ENCODE peak calls at places on chromosomes 5 and 9, in nine cellular contexts. A is cardiac muscle cell; Q is heart right ventricle; G is astrocyte; N is GM23338; Z is tibial artery; B is upper lobe of left lung; F is CD8-positive, alpha-beta memory T cell; R is PC-3. H is an unnamed sample. For H3K27me3, the result is how much of the 10 kb centered on the place peaks cover.

GRCh38 chr5:158423623-158424200 is 564.8 kb upstream of the CLINT1 start:
- DNase-seq in B (no peak), N (no peak), Z (no peak), G (peak), F (no peak), Q (no peak), A (no peak), R (no peak), H (no peak)

GRCh38 chr9:35760651-35761050 is 6.6 kb upstream of the MSMP start:
- DNase-seq in G (peak), N (no peak), Q (no peak), A (no peak), Z (no peak), R (peak), B (no peak), F (no peak), H (no peak)

GRCh38 chr5:95022967-95023695 is 261.8 kb downstream of the MCTP1 start:
- DNase-seq in Q (no peak), B (no peak), G (no peak), Z (no peak), A (no peak), N (no peak), R (peak), F (no peak), H (no peak)

GRCh38 chr5:176846335-176847140 is 36.2 kb downstream of the UNC5A start:
- DNase-seq in G (no peak), N (peak), B (peak), F (no peak), R (no peak), Q (no peak), A (no peak), Z (no peak), H (no peak)

GRCh38 chr9:107637421-107638420 is 148.2 kb upstream of the KLF4 start:
- DNase-seq in G (peak), R (peak), B (peak), F (no peak), A (peak), Z (peak), N (peak), Q (peak), H (no peak)

GRCh38 chr9:97556036-97556720 is 54.7 kb downstream of the TMOD1 start:
- DNase-seq in N (no peak), A (no peak), F (no peak), Z (no peak), Q (no peak), G (no peak), B (no peak), R (no peak), H (no peak)

GRCh38 chr9:136544549-136545064 is 1.2 kb downstream of the NOTCH1 start:
- DNase-seq in A (no peak), Q (peak), G (no peak), R (peak), N (no peak), Z (peak), F (peak), B (peak), H (peak)

GRCh38 chr5:3994635-3995034 is 399.0 kb downstream of the IRX1 start:
- DNase-seq in Q (no peak), N (no peak), B (no peak), R (no peak), F (no peak), A (no peak), G (peak), Z (no peak), H (no peak)

GRCh38 chr5:39209924-39210323 is 9.4 kb downstream of the FYB1 start:
- DNase-seq in B (no peak), Z (no peak), G (no peak), N (no peak), F (peak), A (no peak), R (no peak), Q (peak), H (no peak)

GRCh38 chr9:16358751-16359150 is 511.7 kb downstream of the BNC2 start:
- DNase-seq in F (no peak), G (no peak), B (no peak), A (no peak), N (no peak), Z (no peak), R (no peak), Q (no peak), H (no peak)

GRCh38 chr5:118628672-118629354 is 359.5 kb downstream of the DTWD2 start:
- DNase-seq in B (no peak), Q (no peak), G (no peak), F (no peak), A (peak), Z (no peak), N (peak), R (no peak), H (no peak)

GRCh38 chr9:13901176-13901575 is 412.8 kb downstream of the NFIB start:
- DNase-seq in Z (no peak), F (no peak), G (no peak), A (no peak), R (no peak), B (no peak), Q (no peak), N (no peak), H (no peak)

GRCh38 chr9:92752812-92753404 is 11.7 kb downstream of the BICD2 start:
- DNase-seq in F (no peak), Q (no peak), R (no peak), B (no peak), N (no peak), Z (peak), A (no peak), G (no peak), H (no peak)
- H3K4me3 ChIP-seq in F (no peak), Q (no peak), R (no peak), B (no peak), N (no peak), Z (no peak), A (no peak), G (no peak), H (no peak)

GRCh38 chr9:112831281-112831851 is 59.3 kb downstream of the SLC46A2 start:
- DNase-seq in N (no peak), G (no peak), F (no peak), R (peak), A (no peak), Q (peak), B (no peak), Z (peak), H (no peak)
- H3K27me3 ChIP-seq in N (under half), G (under half), F (under half), R (under half), A (under half), Q (under half), B (under half), Z (under half), H (under half)

DNA sequence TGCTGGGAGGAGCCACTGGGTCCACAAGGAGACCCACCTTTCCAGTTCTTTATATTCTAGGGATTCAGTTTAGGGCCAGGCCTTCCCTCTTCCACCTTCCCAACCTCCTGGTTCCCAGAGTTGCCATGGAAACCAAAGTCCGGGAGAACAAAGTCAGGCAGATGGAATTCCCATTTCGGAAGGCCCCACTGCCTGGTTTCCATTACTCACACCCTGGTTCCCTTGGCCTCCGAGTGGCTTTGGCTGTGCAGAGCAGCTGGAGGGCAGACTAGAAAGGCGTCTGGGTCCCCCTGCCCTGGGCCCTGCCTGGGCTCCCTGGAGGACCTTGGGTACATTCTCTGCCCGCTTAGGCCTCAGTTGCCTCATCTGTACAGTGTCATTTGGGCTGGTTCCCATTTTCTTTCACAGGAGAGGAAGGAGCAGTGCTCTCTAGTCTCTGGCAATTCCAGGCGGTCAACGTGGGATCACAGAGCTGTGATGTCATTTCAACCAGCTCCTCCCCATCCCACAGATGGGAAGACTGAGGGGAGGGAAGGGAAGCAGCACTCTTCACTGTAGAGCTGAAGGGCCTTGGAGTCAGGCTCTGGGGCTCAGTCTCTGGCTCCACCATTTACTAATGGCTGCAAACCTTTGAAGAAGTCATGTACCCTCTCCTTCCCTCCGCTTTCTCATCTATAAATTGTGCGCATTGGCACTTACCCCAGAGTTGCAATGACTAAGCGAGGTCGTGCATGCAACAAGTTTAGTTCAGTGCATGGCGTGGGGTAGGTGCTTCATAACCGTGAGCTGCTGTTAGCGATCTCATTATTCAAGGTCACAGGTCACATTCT is 136.3 kb downstream of the RGS3 start:
- DNase-seq in Z (peak), N (peak), B (no peak), F (no peak), R (no peak), G (peak), A (no peak), Q (no peak), H (no peak)
- H3K4me3 ChIP-seq in Z (no peak), N (no peak), B (no peak), F (no peak), R (no peak), G (peak), A (no peak), Q (peak), H (no peak)

GRCh38 chr5:66363097-66363496 is 219.0 kb downstream of the SREK1 start:
- DNase-seq in G (no peak), F (no peak), R (no peak), A (no peak), B (no peak), Z (no peak), N (no peak), Q (no peak), H (no peak)
- H3K27me3 ChIP-seq in G (under half), F (under half), R (under half), A (under half), B (under half), Z (under half), N (under half), Q (under half), H (under half)

GRCh38 chr5:120538644-120539043 is 74.5 kb downstream of the PRR16 start:
- DNase-seq in A (no peak), F (no peak), N (no peak), B (no peak), Q (no peak), R (peak), G (peak), Z (no peak), H (no peak)
- H3K4me3 ChIP-seq in A (no peak), F (no peak), N (no peak), B (no peak), Q (no peak), R (peak), G (no peak), Z (no peak), H (no peak)

GRCh38 chr5:174733091-174733690 is 8.8 kb downstream of the MSX2 start:
- DNase-seq in F (no peak), R (no peak), A (no peak), N (peak), Z (no peak), Q (no peak), G (no peak), B (no peak), H (no peak)

GRCh38 chr5:174733836-174734235 is 9.5 kb downstream of the MSX2 start:
- DNase-seq in G (no peak), F (no peak), B (no peak), Q (no peak), N (no peak), R (no peak), Z (no peak), A (no peak), H (no peak)

GRCh38 chr5:174734571-174735497 is 10.5 kb downstream of the MSX2 start:
- DNase-seq in B (no peak), Q (no peak), Z (no peak), N (peak), A (no peak), G (no peak), F (no peak), R (no peak), H (no peak)

GRCh38 chr5:174731214-174732039 is 7.0 kb downstream of the MSX2 start:
- DNase-seq in G (no peak), Z (no peak), F (no peak), A (peak), R (no peak), Q (no peak), N (peak), B (no peak), H (no peak)

DNA sequence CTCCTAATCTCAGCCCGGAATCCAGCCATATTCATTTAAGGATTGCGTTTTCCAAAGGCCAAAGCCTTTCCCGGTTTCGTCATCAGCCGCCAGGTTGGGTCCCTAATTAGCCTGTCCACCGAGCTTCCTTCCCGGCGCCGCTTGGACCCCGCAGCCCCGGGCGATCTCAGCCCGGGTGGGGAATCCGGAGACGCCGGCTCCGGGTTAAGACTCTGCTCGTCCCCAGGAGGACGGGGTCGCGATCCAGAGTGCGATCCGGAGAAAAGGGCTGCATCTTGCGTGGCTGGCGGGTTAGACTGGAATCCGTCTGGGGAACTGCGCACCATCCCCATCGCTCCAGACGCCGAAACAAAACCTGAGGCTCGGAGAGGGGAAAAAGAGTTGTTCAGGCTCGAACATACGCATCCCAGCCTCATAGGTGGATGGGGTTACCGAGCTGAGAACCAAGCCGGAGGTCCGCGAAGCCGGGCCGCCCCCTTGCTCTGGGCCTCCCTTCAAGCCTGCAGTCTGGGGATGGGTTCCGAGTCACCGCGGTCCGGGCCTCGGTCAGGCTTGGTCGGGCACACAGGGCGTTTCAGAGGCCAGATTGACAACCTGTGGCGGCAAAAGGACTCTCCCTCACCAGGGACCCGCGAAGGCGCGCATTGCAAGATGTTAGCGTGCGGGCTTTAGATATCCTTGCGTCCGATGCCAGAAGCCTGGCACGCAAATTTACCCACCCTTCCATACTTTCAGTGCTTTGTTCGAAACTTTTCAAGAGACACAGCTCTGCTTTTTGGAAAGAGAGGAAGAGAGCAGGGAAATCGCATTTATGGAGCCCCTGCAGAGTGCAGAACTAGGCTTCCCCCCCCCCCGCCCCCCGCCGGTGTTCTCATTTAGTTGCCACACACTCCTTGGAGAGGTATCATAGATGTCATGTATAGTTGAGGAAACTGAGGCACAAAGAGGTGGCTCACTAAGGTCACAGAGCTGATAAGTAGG is 7.9 kb downstream of the MSX2 start:
- DNase-seq in Q (no peak), B (peak), F (no peak), N (peak), G (no peak), R (no peak), Z (no peak), A (peak), H (no peak)
- H3K27me3 ChIP-seq in Q (under half), B (under half), F (under half), N (half or more), G (half or more), R (under half), Z (under half), A (half or more), H (under half)

GRCh38 chr5:24644757-24645156 is at the start of gene CDH10:
- DNase-seq in B (no peak), F (no peak), A (peak), Z (no peak), R (no peak), Q (no peak), G (peak), N (peak), H (no peak)

GRCh38 chr5:24643880-24644279 is 898 bp downstream of the CDH10 start:
- DNase-seq in G (no peak), A (no peak), Z (no peak), R (no peak), F (no peak), N (no peak), Q (no peak), B (no peak), H (no peak)

GRCh38 chr5:24646915-24647314 is 2.1 kb upstream of the CDH10 start:
- DNase-seq in N (no peak), B (no peak), Q (no peak), Z (no peak), A (no peak), F (no peak), G (no peak), R (no peak), H (no peak)

GRCh38 chr5:24643255-24643654 is 1.5 kb downstream of the CDH10 start:
- DNase-seq in G (no peak), R (no peak), N (no peak), A (no peak), B (no peak), F (no peak), Z (no peak), Q (no peak), H (no peak)

GRCh38 chr5:24642022-24642421 is 2.8 kb downstream of the CDH10 start:
- DNase-seq in Z (no peak), Q (no peak), R (peak), N (peak), F (no peak), B (no peak), G (peak), A (peak), H (no peak)
- H3K4me3 ChIP-seq in Z (no peak), Q (no peak), R (no peak), N (no peak), F (no peak), B (no peak), G (no peak), A (no peak), H (no peak)

H was measured in GM06990.